ENCODE peak calls at places on chromosomes 5 and 9, in four cellular contexts. Y is GM12878, N is HepG2, D is K562. O is an unnamed sample. For H3K4me1, the result is how much of the 10 kb centered on the place peaks cover.

GRCh38 chr5:149517461-149518122 is 33.6 kb downstream of the CSNK1A1 start:
- DNase-seq in N (no peak), Y (no peak), D (no peak), O (no peak)

GRCh38 chr9:38362912-38363588 is 29.5 kb upstream of the ALDH1B1 start:
- DNase-seq in N (peak), D (peak), Y (peak), O (peak)

GRCh38 chr9:15505927-15506326 is 4.8 kb downstream of the PSIP1 start:
- DNase-seq in Y (no peak), N (no peak), D (no peak), O (no peak)

GRCh38 chr9:95880011-95880690 is 4.7 kb downstream of the ERCC6L2 start:
- DNase-seq in N (no peak), Y (no peak), D (no peak), O (no peak)

GRCh38 chr5:173290477-173291131 is 37.6 kb downstream of the STC2 start:
- DNase-seq in D (no peak), Y (no peak), N (peak), O (no peak)

GRCh38 chr9:107883496-107884120 is 394.0 kb upstream of the KLF4 start:
- DNase-seq in Y (no peak), D (no peak), N (no peak), O (no peak)

GRCh38 chr5:11851965-11852745 is 52.1 kb downstream of the CTNND2 start:
- DNase-seq in Y (no peak), N (no peak), D (no peak), O (peak)

GRCh38 chr5:43038523-43038989 is 1.6 kb downstream of the ANXA2R start:
- DNase-seq in N (no peak), Y (no peak), D (no peak), O (peak)

GRCh38 chr5:139481122-139481533 is 1.4 kb downstream of the STING1 start:
- DNase-seq in N (no peak), D (peak), Y (no peak), O (no peak)

GRCh38 chr5:92939428-92939827 is 641.6 kb downstream of the NR2F1-AS1 start:
- DNase-seq in Y (no peak), D (no peak), N (no peak), O (peak)

GRCh38 chr5:92332039-92332438 is 948.9 kb upstream of the ARRDC3 start:
- DNase-seq in N (no peak), D (no peak), Y (no peak), O (no peak)

GRCh38 chr5:176901260-176902101 is 2.3 kb upstream of the HK3 start:
- DNase-seq in Y (peak), D (no peak), N (no peak), O (no peak)

GRCh38 chr5:65699338-65699737 is 22.6 kb downstream of the SGTB start:
- DNase-seq in N (no peak), Y (peak), D (no peak), O (no peak)

GRCh38 chr9:35277171-35277520 is 115.3 kb downstream of the UNC13B start:
- DNase-seq in D (no peak), N (no peak), Y (no peak), O (no peak)

GRCh38 chr9:135524130-135524861 is 3.1 kb downstream of the LCN1 start:
- DNase-seq in Y (no peak), N (no peak), D (peak), O (no peak)

GRCh38 chr5:98631311-98632054 is 142.0 kb upstream of the RGMB start:
- DNase-seq in D (no peak), Y (no peak), N (no peak), O (no peak)

GRCh38 chr5:1293416-1293996 is 1.4 kb downstream of the TERT start:
- DNase-seq in Y (no peak), N (no peak), D (no peak), O (no peak)

GRCh38 chr5:160382361-160382760 is 11.9 kb upstream of the C1QTNF2 start:
- DNase-seq in D (no peak), Y (no peak), N (no peak), O (no peak)

GRCh38 chr5:139474815-139475791 is 4.3 kb downstream of the SMIM33 start:
- DNase-seq in D (peak), N (no peak), Y (no peak), O (no peak)

GRCh38 chr9:123318192-123318591 is 37.8 kb upstream of the CRB2 start:
- DNase-seq in N (no peak), D (no peak), Y (peak), O (no peak)

GRCh38 chr5:56070795-56071539 is 76.2 kb upstream of the IL6ST start:
- DNase-seq in Y (no peak), N (peak), D (no peak), O (no peak)

GRCh38 chr9:133752739-133753446 is 14.7 kb upstream of the SARDH start:
- DNase-seq in N (peak), Y (no peak), D (no peak), O (no peak)

GRCh38 chr5:127957183-127957582 is 126.4 kb upstream of the SLC12A2 start:
- DNase-seq in D (no peak), Y (no peak), N (peak), O (no peak)

GRCh38 chr9:93187574-93187973 is 3.6 kb downstream of the WNK2 start:
- DNase-seq in D (no peak), Y (no peak), N (no peak), O (no peak)

GRCh38 chr9:17742065-17742464 is 163.2 kb downstream of the SH3GL2 start:
- DNase-seq in D (no peak), Y (no peak), N (no peak), O (peak)

GRCh38 chr9:122464633-122465567 is 12.8 kb downstream of the OR1J1 start:
- DNase-seq in N (peak), Y (peak), D (peak), O (peak)

DNA sequence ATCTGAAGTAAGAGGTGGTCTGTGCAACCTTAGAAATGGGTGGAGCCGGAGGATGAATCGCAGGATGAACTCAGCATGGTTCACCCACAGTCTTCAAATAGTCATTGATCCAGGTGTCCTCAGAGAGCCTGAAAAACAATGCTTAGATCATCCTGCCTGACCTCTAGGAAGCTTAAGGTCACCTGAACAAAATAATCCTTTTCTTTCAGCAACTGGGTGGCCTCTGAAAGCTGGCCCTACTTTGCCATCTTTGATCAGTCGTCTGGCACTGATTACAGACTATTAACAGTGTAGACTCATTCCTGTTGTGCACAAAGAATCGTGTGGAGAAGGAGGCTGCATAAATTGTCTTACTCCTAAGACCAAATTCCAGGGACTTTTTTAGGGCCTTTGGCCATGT is 50.7 kb downstream of the PIP5K1B start:
- DNase-seq in D (peak), N (peak), Y (no peak), O (peak)
- H3K4me1 ChIP-seq in D (under half), N (half or more), Y (under half), O (under half)

GRCh38 chr5:35659556-35659955 is 41.9 kb downstream of the SPEF2 start:
- DNase-seq in Y (no peak), N (no peak), D (no peak), O (no peak)
- H2AFZ ChIP-seq in Y (no peak), N (no peak), D (no peak), O (no peak)

GRCh38 chr5:142829821-142830220 is 59.6 kb downstream of the ARHGAP26 start:
- DNase-seq in Y (no peak), N (no peak), D (no peak), O (no peak)

GRCh38 chr5:142826741-142827492 is 56.7 kb downstream of the ARHGAP26 start:
- DNase-seq in Y (no peak), N (no peak), D (no peak), O (no peak)

GRCh38 chr5:142828797-142829535 is 58.8 kb downstream of the ARHGAP26 start:
- DNase-seq in D (no peak), Y (no peak), N (no peak), O (no peak)

GRCh38 chr5:142826093-142826492 is 55.9 kb downstream of the ARHGAP26 start:
- DNase-seq in Y (no peak), N (no peak), D (no peak), O (no peak)

GRCh38 chr5:142827934-142828576 is 57.9 kb downstream of the ARHGAP26 start:
- DNase-seq in D (no peak), N (no peak), Y (no peak), O (no peak)
- TF ChIP-seq JUNB in D (no peak), N (no peak), Y (no peak), O (no peak)

DNA sequence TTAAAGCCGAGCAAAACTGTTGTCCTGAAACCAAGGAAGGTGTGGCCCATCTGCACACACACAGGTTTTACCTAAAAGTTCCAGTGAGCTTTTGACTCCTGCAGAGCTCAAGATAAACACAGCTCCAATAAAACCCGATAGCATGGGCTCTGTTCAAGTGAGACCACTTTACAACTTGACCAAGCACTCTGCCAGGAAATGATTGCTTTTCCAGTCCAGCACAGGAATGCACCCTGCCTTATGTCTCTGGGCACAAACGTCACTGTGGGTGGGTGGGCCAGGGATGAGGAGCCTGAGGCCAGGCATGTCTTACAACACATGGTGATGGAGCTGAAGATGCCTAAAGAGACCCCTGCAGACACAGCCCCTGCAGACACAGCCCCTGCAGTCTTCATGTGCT is 115.3 kb downstream of the ROR2 start:
- DNase-seq in D (no peak), Y (no peak), N (no peak), O (no peak)
- H3K4me1 ChIP-seq in D (under half), Y (under half), N (under half), O (under half)

DNA sequence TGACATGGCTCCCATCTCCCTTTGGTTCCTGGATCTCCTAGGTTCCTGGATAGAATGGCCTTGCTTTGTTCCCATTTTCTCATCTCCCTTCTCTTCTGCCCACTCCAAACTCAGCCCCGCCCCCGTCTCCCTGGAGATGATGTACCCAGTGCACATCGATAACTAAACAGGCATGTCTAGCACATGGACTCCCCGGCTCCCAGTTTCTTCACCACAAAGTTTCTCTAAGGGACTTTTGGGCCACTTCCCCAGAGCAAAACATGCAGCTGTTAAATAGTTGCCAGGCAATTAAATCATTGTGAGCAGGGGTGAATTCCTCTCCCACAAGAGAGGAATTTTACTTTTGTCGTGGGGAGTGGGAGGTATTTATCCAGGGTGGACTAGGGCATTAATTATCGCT is 259.0 kb downstream of the GADD45G start:
- DNase-seq in Y (no peak), N (no peak), D (no peak), O (no peak)
- H2AFZ ChIP-seq in Y (no peak), N (no peak), D (no peak), O (no peak)

DNA sequence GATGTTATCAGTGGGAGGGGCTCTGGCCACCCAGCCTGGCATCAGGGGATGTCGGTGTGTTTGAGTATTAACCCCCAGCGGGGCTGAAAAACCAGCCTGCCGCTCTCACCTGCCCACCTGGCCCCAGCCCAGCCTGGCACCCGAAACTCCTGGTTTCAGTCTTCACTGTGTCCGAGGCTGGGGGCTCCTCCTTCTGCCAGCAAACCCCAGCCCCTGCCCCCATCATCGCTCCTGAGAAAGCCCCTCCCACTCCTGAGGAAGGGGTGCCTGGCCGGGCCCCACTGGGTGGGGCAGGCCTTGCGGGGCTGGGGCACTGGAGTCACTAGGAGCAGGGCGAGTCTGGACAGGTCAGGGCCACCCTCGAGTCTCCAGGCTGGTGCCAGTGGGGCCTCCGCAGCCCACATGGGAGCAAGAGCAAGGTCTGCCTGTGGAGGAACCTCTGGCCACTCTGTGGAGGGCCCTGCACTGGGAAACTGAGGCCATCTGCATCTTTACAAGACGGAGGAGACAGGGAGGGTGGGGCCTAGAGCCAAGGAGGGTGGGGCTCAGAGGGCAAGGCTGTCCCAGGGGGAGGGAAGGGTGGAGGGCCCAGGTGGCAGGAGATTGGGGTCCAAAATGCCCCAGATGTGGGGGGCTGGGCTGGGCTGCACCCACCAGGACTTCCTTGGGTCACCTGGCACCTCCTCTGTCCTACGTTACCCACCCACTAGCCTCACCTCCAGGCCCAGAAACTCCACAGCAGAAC is 51.5 kb upstream of the NOTCH1 start:
- DNase-seq in D (no peak), N (no peak), Y (no peak), O (no peak)
- TF ChIP-seq JUNB in D (no peak), N (no peak), Y (no peak), O (no peak)

GRCh38 chr5:66889524-66889923 is 293.3 kb downstream of the MAST4 start:
- DNase-seq in Y (no peak), D (no peak), N (no peak), O (no peak)
- H3K4me1 ChIP-seq in Y (under half), D (under half), N (under half), O (under half)

DNA sequence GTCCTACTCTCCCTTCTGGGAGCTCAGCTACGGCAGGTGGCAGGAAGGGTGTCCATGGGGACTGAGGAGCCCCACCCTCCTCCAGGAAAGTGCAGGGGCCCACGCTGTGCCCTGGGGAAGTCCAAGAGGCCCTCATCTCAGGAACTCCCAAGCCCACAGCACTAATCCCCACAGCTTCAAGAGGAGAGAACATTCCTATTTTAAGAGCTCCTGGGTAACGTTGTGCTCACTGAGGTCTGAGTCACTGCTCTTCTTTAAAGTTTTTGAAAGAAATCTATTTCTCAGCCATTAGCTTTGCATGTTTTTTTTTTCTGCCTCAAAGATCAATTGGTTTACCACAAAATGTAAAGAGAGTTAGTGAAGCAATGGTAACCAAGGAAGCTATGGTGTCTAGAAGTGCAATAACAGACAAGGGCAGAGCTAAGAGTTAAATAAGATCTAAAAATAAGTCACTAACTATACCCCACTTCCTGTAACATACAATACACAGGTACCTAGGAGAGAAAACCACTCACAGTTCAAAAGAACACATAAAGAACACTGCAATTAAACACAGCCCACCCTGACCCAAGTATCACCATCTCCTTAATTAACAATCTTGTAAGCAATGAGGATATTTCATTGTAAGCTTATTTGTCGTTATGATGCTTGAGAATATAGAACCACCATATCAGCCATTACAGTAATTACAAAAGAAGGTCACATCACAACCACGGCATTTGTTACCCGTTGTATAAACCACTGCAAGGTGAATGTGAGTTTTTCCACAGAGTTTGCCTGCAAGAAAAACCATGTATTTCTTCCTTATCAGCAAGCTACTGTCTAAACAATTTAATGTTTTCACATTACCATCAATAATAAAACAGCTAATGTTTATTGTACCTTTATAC is 382.3 kb upstream of the SLC30A5 start:
- DNase-seq in Y (peak), D (no peak), N (no peak), O (no peak)
- H2AFZ ChIP-seq in Y (peak), D (peak), N (no peak), O (peak)

O was measured in GM23338.